ENCODE peak calls at places on chromosome 17, in nine cellular contexts. T is heart right ventricle; Q is activated T-cell treated with anti-CD3 and anti-CD28 coated beads, Interleukin-2, amount 50 U/mL, for 4 hours; B is activated CD8-positive, alpha-beta T cell treated with anti-CD3 and anti-CD28 coated beads for 36 hours; J is Right ventricle myocardium superior; W is CD8-positive, alpha-beta T cell; P is activated CD8-positive, alpha-beta memory T cell treated with anti-CD3 and anti-CD28 coated beads, Interleukin-2, amount 10 ng/mL, durations not matched to agents 7 days and 5 days; O is left cardiac atrium; K is effector memory CD8-positive, alpha-beta T cell. A is an unnamed sample.
A peak's percentile ranks its signal among the peaks of the same experiment; 100 is the strongest.

GRCh38 chr17:62681061-62681938 is 53.8 kb downstream of the MRC2 start:
- ATAC-seq in O (no peak), Q (no peak), P (no peak), J (no peak), K (no peak), W (no peak), B (no peak), T (no peak), A (no peak)

GRCh38 chr17:8556074-8556473 is 74.5 kb downstream of the MYH10 start:
- ATAC-seq in K (no peak), J (no peak), T (no peak), Q (no peak), O (no peak), W (no peak), P (no peak), B (no peak), A (no peak)

GRCh38 chr17:65243838-65244237 is 106.7 kb downstream of the RGS9 start:
- ATAC-seq in B (peak; percentile 82), T (peak; percentile 57), O (peak; percentile 76), J (no peak), W (no peak), P (no peak), K (no peak), Q (peak; percentile 48), A (no peak)

GRCh38 chr17:81859906-81860755 is at the start of gene P4HB:
- ATAC-seq in Q (no peak), W (peak; percentile 13), B (no peak), P (no peak), O (no peak), T (no peak), J (no peak), K (peak; percentile 18), A (no peak)

GRCh38 chr17:46922487-46922803 is 515 bp upstream of the GOSR2 start:
- ATAC-seq in B (no peak), O (peak; percentile 35), K (no peak), Q (peak; percentile 5), P (peak; percentile 3), W (no peak), T (peak; percentile 16), J (peak; percentile 23), A (no peak)

GRCh38 chr17:13534946-13535345 is 66.8 kb downstream of the HS3ST3A1 start:
- ATAC-seq in Q (no peak), O (no peak), K (no peak), W (no peak), P (no peak), J (no peak), T (no peak), B (no peak), A (no peak)

GRCh38 chr17:10126554-10127493 is 71.6 kb downstream of the GAS7 start:
- ATAC-seq in W (no peak), P (no peak), T (peak; percentile 19), K (no peak), Q (no peak), B (peak; percentile 80), O (peak; percentile 28), J (peak; percentile 20), A (no peak)

GRCh38 chr17:11170901-11171300 is 70.1 kb upstream of the SHISA6 start:
- ATAC-seq in B (no peak), O (no peak), Q (no peak), P (no peak), T (no peak), W (no peak), K (no peak), J (no peak), A (no peak)

GRCh38 chr17:19270347-19270950 is 33.3 kb downstream of the EPN2 start:
- ATAC-seq in W (no peak), B (no peak), P (no peak), J (no peak), O (peak; percentile 42), K (no peak), T (no peak), Q (no peak), A (no peak)

GRCh38 chr17:39092672-39093250 is 58.7 kb downstream of the PLXDC1 start:
- ATAC-seq in T (no peak), B (no peak), J (no peak), P (peak; percentile 21), K (peak; percentile 4), O (no peak), Q (peak; percentile 13), W (peak; percentile 20), A (peak; percentile 25)

GRCh38 chr17:6588165-6588564 is 31.8 kb upstream of the PITPNM3 start:
- ATAC-seq in Q (no peak), K (no peak), J (no peak), T (no peak), B (no peak), O (no peak), P (no peak), W (no peak), A (no peak)

A was measured in stimulated activated memory B cell treated with anti-CD40 and anti-IgM and Interleukin-4, amounts not matched to agents 10 μg/mL and 1 μg/mL and 100 μg/mL, for 72 hours.